ENCODE peak calls at places on chromosomes 13 and 19, in six cellular contexts. Z is BE2C, S is heart right ventricle, N is thyroid gland, G is B cell, J is nephron progenitor cell. B is an unnamed sample.

GRCh38 chr19:49581007-49581508 is at the start of gene PRRG2:
- DNase-seq in Z (no peak), S (no peak), N (peak), G (no peak), J (no peak), B (no peak)

GRCh38 chr13:28636078-28636477 is 22.9 kb upstream of the POMP start:
- DNase-seq in Z (no peak), S (no peak), N (no peak), G (no peak), J (no peak), B (no peak)

GRCh38 chr19:23263870-23264590 is 13.8 kb upstream of the ZNF724 start:
- DNase-seq in Z (no peak), S (no peak), N (no peak), G (no peak), J (no peak), B (no peak)

GRCh38 chr19:6983448-6983847 is 37.8 kb downstream of the MBD3L2B start:
- DNase-seq in Z (no peak), S (no peak), N (no peak), G (no peak), J (no peak), B (no peak)

GRCh38 chr19:46574533-46574932 is 26.6 kb upstream of the CALM3 start:
- DNase-seq in Z (peak), S (no peak), N (no peak), G (no peak), J (no peak), B (no peak)

GRCh38 chr19:8265872-8266271 is 42.3 kb downstream of the CD320 start:
- DNase-seq in Z (no peak), S (no peak), N (no peak), G (no peak), J (no peak), B (no peak)

GRCh38 chr13:110107568-110108347 is 199.2 kb downstream of the COL4A1 start:
- DNase-seq in Z (no peak), S (no peak), N (no peak), G (no peak), J (no peak), B (no peak)

GRCh38 chr19:42634409-42635232 is 39.9 kb upstream of the CEACAM8 start:
- DNase-seq in Z (peak), S (no peak), N (peak), G (peak), J (no peak), B (peak)

GRCh38 chr19:40257096-40257517 is 28.0 kb downstream of the AKT2 start:
- DNase-seq in Z (no peak), S (peak), N (peak), G (no peak), J (no peak), B (no peak)

GRCh38 chr13:43326100-43326499 is 302.7 kb downstream of the DNAJC15 start:
- DNase-seq in Z (no peak), S (no peak), N (no peak), G (no peak), J (no peak), B (no peak)

GRCh38 chr13:70173236-70173959 is 65.1 kb upstream of the KLHL1 start:
- DNase-seq in Z (no peak), S (no peak), N (no peak), G (no peak), J (no peak), B (no peak)

GRCh38 chr19:16325161-16325527 is 518 bp downstream of the KLF2 start:
- DNase-seq in Z (peak), S (no peak), N (no peak), G (no peak), J (peak), B (peak)
- TF ChIP-seq CTCF in Z (no peak), S (no peak), N (no peak), G (no peak), J (no peak), B (no peak)

GRCh38 chr19:3250675-3251074 is 26.2 kb downstream of the CELF5 start:
- DNase-seq in Z (no peak), S (no peak), N (peak), G (peak), J (peak), B (peak)
- TF ChIP-seq CTCF in Z (peak), S (no peak), N (peak), G (peak), J (peak), B (peak)

GRCh38 chr13:51583875-51584730 is at the start of gene WDFY2:
- DNase-seq in Z (peak), S (peak), N (peak), G (peak), J (peak), B (peak)

GRCh38 chr13:51585696-51586095 is 1.4 kb downstream of the WDFY2 start:
- DNase-seq in Z (no peak), S (no peak), N (no peak), G (no peak), J (no peak), B (no peak)

GRCh38 chr13:51585234-51585672 is 991 bp downstream of the WDFY2 start:
- DNase-seq in Z (no peak), S (no peak), N (no peak), G (peak), J (no peak), B (no peak)

GRCh38 chr13:51583469-51583874 is 790 bp upstream of the WDFY2 start:
- DNase-seq in Z (no peak), S (no peak), N (no peak), G (no peak), J (no peak), B (no peak)

DNA sequence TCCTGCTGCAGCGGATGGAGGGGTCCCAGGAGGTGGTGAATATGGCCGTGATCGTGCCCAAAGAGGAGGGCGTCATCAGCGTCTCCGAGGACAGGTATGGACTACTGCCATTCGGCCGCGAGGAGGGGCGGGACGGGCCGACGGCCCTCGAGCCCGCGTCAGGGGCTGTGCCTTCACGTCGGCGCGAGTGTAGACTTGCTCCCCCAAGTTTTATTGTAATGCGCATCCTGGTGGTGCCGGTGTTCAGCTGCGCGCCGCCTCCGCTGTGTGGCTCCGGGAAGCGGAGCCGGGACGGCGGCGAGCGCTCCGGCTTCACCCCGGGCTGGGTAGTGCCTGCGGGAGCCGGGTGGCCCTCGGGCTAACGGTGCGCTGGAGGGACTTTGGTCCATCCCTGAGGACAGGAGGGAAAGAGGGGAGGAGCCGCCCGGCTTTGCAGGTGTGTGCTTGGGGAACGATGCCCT is 499 bp downstream of the WDFY2 start:
- DNase-seq in Z (peak), S (peak), N (peak), G (peak), J (peak), B (peak)
- TF ChIP-seq CTCF in Z (peak), S (no peak), N (no peak), G (no peak), J (no peak), B (no peak)

GRCh38 chr13:91308299-91308698 is 39.2 kb upstream of the MIR17HG start:
- DNase-seq in Z (no peak), S (no peak), N (no peak), G (no peak), J (no peak), B (no peak)
- TF ChIP-seq CTCF in Z (no peak), S (no peak), N (no peak), G (peak), J (no peak), B (peak)

GRCh38 chr13:25958983-25959382 is 92.8 kb downstream of the SHISA2 start:
- DNase-seq in Z (no peak), S (no peak), N (no peak), G (no peak), J (no peak), B (no peak)
- TF ChIP-seq CTCF in Z (no peak), S (no peak), N (no peak), G (no peak), J (no peak), B (no peak)

GRCh38 chr19:17286742-17287141 is 5.0 kb downstream of the ANKLE1 start:
- DNase-seq in Z (no peak), S (no peak), N (no peak), G (no peak), J (no peak), B (no peak)
- TF ChIP-seq CTCF in Z (no peak), S (no peak), N (no peak), G (no peak), J (no peak), B (no peak)

GRCh38 chr13:62387642-62388041 is 972.0 kb upstream of the PCDH20 start:
- DNase-seq in Z (no peak), S (no peak), N (no peak), G (no peak), J (no peak), B (no peak)
- TF ChIP-seq CTCF in Z (peak), S (no peak), N (no peak), G (no peak), J (peak), B (no peak)

DNA sequence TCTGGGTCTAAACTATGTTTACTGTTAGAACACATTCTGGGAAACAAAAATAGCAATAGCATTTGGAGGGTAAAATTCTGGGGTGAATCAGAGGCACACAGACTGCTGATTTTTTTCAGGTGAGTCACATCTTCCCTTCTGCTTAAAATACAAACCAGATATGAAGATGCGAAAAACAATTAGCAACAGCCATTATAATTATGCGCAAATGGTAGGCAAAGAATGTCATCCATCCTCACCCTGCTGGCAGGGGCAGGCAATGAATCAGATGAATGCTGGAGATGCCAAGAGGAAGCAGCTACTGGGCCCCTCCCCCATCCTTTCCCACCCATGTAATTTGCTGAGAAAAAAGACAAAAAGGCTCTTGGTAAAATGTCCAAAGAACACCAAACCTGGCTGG is 282.9 kb downstream of the KLF5 start:
- DNase-seq in Z (no peak), S (no peak), N (no peak), G (no peak), J (peak), B (no peak)
- TF ChIP-seq CTCF in Z (no peak), S (no peak), N (no peak), G (no peak), J (no peak), B (no peak)